ENCODE peak calls at places on chromosomes 12 and 14, in five cellular contexts. P is GF-D8; L is heart left ventricle; U is stimulated activated CD8-positive, alpha-beta memory T cell treated with anti-CD3 and anti-CD28 coated beads, Interleukin-15, amount 100 ng/mL, for 4 hours; M is T-cell. A is an unnamed sample.

GRCh38 chr12:123031171-123031845 is 50.8 kb downstream of the ARL6IP4 start:
- DNase-seq in U (no peak), L (no peak), M (no peak), P (no peak), A (no peak)

GRCh38 chr14:68894123-68894522 is 85.0 kb downstream of the ACTN1 start:
- DNase-seq in U (no peak), P (no peak), M (no peak), L (peak; percentile 52), A (no peak)

GRCh38 chr12:68119250-68119649 is 40.3 kb downstream of the IFNG start:
- DNase-seq in L (no peak), M (no peak), P (no peak), U (no peak), A (no peak)

GRCh38 chr14:50321009-50321660 is 9.0 kb downstream of the DMAC2L start:
- DNase-seq in M (peak; percentile 61), L (no peak), P (peak; percentile 62), U (peak; percentile 28), A (no peak)

GRCh38 chr12:76020281-76020680 is 11.3 kb downstream of the PHLDA1 start:
- DNase-seq in P (peak; percentile 55), L (no peak), M (peak; percentile 60), U (peak; percentile 48), A (no peak)

GRCh38 chr14:29465095-29465494 is 462.6 kb downstream of the PRKD1 start:
- DNase-seq in L (no peak), U (no peak), M (no peak), P (no peak), A (no peak)

GRCh38 chr12:130419116-130419515 is 81.4 kb downstream of the PIWIL1 start:
- DNase-seq in L (no peak), P (no peak), U (no peak), M (no peak), A (no peak)

GRCh38 chr14:89652352-89652751 is 235.3 kb upstream of the FOXN3 start:
- DNase-seq in L (no peak), U (no peak), M (no peak), P (no peak), A (no peak)

GRCh38 chr14:91078095-91078737 is 17.8 kb upstream of the RPS6KA5 start:
- DNase-seq in L (no peak), U (no peak), P (no peak), M (peak; percentile 48), A (no peak)

GRCh38 chr14:66403183-66403582 is 83.0 kb upstream of the CCDC196 start:
- DNase-seq in U (no peak), M (no peak), P (peak; percentile 9), L (no peak), A (no peak)

GRCh38 chr12:107411792-107412535 is 273.6 kb upstream of the PWP1 start:
- DNase-seq in M (no peak), L (no peak), U (no peak), P (no peak), A (no peak)